ENCODE peak calls at places on chromosomes 6 and 20, in six cellular contexts. S is glutamatergic neuron; N is PC-3; A is stimulated activated CD8-positive, alpha-beta memory T cell treated with anti-CD3 and anti-CD28 coated beads, Interleukin-15, amount 100 ng/mL, for 24 hours; P is H7; V is NCI-H1694. Q is an unnamed sample.

GRCh38 chr20:22797103-22797502 is 212.7 kb upstream of the FOXA2 start:
- DNase-seq in V (no peak), A (no peak), P (no peak), S (no peak), N (peak; percentile 17), Q (no peak)

GRCh38 chr20:15986690-15987089 is 586.6 kb downstream of the KIF16B start:
- DNase-seq in V (no peak), A (no peak), S (no peak), N (no peak), P (no peak), Q (no peak)

GRCh38 chr6:129239825-129240491 is 357.0 kb downstream of the LAMA2 start:
- DNase-seq in N (peak; percentile 2), P (no peak), A (no peak), S (no peak), V (no peak), Q (no peak)

GRCh38 chr20:52076164-52076563 is 115.4 kb downstream of the ZFP64 start:
- DNase-seq in P (no peak), S (no peak), N (peak; percentile 20), V (peak; percentile 1), A (no peak), Q (no peak)

GRCh38 chr6:134706806-134707205 is 243.1 kb downstream of the ALDH8A1 start:
- DNase-seq in P (no peak), S (no peak), A (no peak), V (no peak), N (no peak), Q (no peak)

GRCh38 chr6:135932651-135933050 is 81.2 kb downstream of the PDE7B start:
- DNase-seq in A (no peak), N (peak; percentile 89), S (no peak), P (no peak), V (no peak), Q (no peak)

GRCh38 chr20:58585753-58586540 is 65.1 kb upstream of the STX16 start:
- DNase-seq in V (no peak), S (no peak), P (no peak), A (no peak), N (no peak), Q (no peak)

GRCh38 chr20:40880063-40880715 is 148.4 kb upstream of the TOP1 start:
- DNase-seq in V (no peak), S (no peak), P (no peak), N (peak; percentile 9), A (no peak), Q (no peak)

GRCh38 chr6:123962508-123962907 is 158.8 kb downstream of the NKAIN2 start:
- DNase-seq in P (no peak), S (no peak), N (peak; percentile 1), A (no peak), V (no peak), Q (no peak)

GRCh38 chr6:105900120-105900937 is 185.8 kb upstream of the PRDM1 start:
- DNase-seq in A (no peak), S (no peak), P (no peak), V (no peak), N (no peak), Q (no peak)

GRCh38 chr6:14889172-14889571 is 356.7 kb upstream of the JARID2 start:
- DNase-seq in S (no peak), P (no peak), A (no peak), N (peak; percentile 81), V (no peak), Q (no peak)

GRCh38 chr6:54053893-54054391 is 57.3 kb upstream of the MLIP start:
- DNase-seq in N (peak; percentile 73), P (no peak), A (no peak), S (no peak), V (no peak), Q (no peak)

GRCh38 chr6:81988446-81988845 is 236.0 kb upstream of the TENT5A start:
- DNase-seq in A (no peak), P (no peak), V (no peak), N (no peak), S (no peak), Q (no peak)

GRCh38 chr6:43242908-43243648 is at the start of gene TTBK1:
- DNase-seq in N (no peak), S (peak; percentile 87), P (no peak), V (peak; percentile 7), A (no peak), Q (peak; percentile 51)

GRCh38 chr6:131366223-131366622 is 206.8 kb upstream of the ARG1 start:
- DNase-seq in N (no peak), V (no peak), P (no peak), A (no peak), S (no peak), Q (no peak)

GRCh38 chr6:73901311-73901710 is 205.3 kb downstream of the CD109 start:
- DNase-seq in V (no peak), N (no peak), P (no peak), A (no peak), S (no peak), Q (no peak)

GRCh38 chr6:140371360-140371870 is 997.0 kb upstream of the CITED2 start:
- DNase-seq in N (no peak), S (no peak), P (no peak), V (no peak), A (no peak), Q (no peak)

GRCh38 chr6:3609388-3609787 is 142.1 kb downstream of the PXDC1 start:
- DNase-seq in A (no peak), N (no peak), V (no peak), P (no peak), S (no peak), Q (no peak)

GRCh38 chr20:17646901-17647301 is 35.1 kb downstream of the RRBP1 start:
- DNase-seq in S (peak; percentile 38), N (no peak), P (peak; percentile 39), A (no peak), V (no peak), Q (no peak)

GRCh38 chr6:138844203-138844602 is 48.3 kb downstream of the ECT2L start:
- DNase-seq in P (peak; percentile 56), A (no peak), S (no peak), V (peak; percentile 90), N (no peak), Q (no peak)

GRCh38 chr20:8787090-8787489 is 281.8 kb upstream of the PLCB4 start:
- DNase-seq in N (no peak), A (no peak), P (no peak), V (no peak), S (no peak), Q (no peak)

GRCh38 chr20:11553603-11554002 is 364.1 kb upstream of the BTBD3 start:
- DNase-seq in A (no peak), V (no peak), P (no peak), N (peak; percentile 54), S (no peak), Q (no peak)

GRCh38 chr6:105609375-105609991 is 206.6 kb upstream of the PREP start:
- DNase-seq in A (no peak), V (no peak), S (no peak), N (peak; percentile 71), P (no peak), Q (no peak)